ENCODE peak calls at places on chromosomes 2 and 18, in ten cellular contexts. H is mesenchymal stem cell; R is adipocyte; Z is GM23248; S is aorta; C is IMR-90; X is body of pancreas; O is foreskin keratinocyte; K is CD8-positive, alpha-beta T cell; Y is H9. F is an unnamed sample.

GRCh38 chr2:85935746-85936208 is 47.0 kb upstream of the ST3GAL5 start:
- DNase-seq in S (no peak), R (peak; percentile 70), X (no peak), O (no peak), Z (peak; percentile 82), K (no peak), H (peak; percentile 76), Y (peak; percentile 52), C (peak; percentile 71), F (peak; percentile 22)

GRCh38 chr2:43146083-43146482 is 80.3 kb downstream of the ZFP36L2 start:
- DNase-seq in C (no peak), H (no peak), R (no peak), Z (no peak), Y (no peak), O (no peak), S (no peak), X (no peak), K (no peak), F (no peak)

GRCh38 chr2:207617011-207617671 is 8.1 kb downstream of the METTL21A start:
- DNase-seq in K (no peak), R (peak; percentile 72), O (peak; percentile 85), Z (peak; percentile 86), Y (no peak), X (no peak), H (peak; percentile 96), S (no peak), C (peak; percentile 99), F (no peak)

GRCh38 chr18:702957-703659 is 9.3 kb downstream of the ENOSF1 start:
- DNase-seq in S (no peak), X (no peak), Y (no peak), C (peak; percentile 91), O (peak; percentile 93), R (peak; percentile 41), Z (peak; percentile 96), H (peak; percentile 97), K (no peak), F (no peak)

GRCh38 chr2:174877796-174878195 is 113.5 kb upstream of the CHRNA1 start:
- DNase-seq in X (no peak), Z (no peak), K (no peak), O (no peak), R (no peak), S (no peak), H (no peak), Y (no peak), C (peak; percentile 22), F (no peak)

GRCh38 chr18:73980289-73980979 is 167.2 kb downstream of the FBXO15 start:
- DNase-seq in H (peak; percentile 54), Z (peak; percentile 35), S (no peak), O (no peak), R (peak; percentile 5), K (no peak), Y (peak; percentile 60), X (no peak), C (peak; percentile 25), F (peak; percentile 33)

GRCh38 chr2:112835553-112836535 is 735 bp downstream of the IL1B start:
- DNase-seq in C (no peak), H (no peak), X (peak; percentile 54), Z (peak; percentile 26), Y (no peak), O (no peak), K (no peak), S (no peak), R (no peak), F (no peak)

GRCh38 chr18:60684843-60685513 is 312.4 kb upstream of the MC4R start:
- DNase-seq in X (no peak), H (peak; percentile 39), O (peak; percentile 6), C (peak; percentile 17), K (no peak), S (no peak), Z (peak; percentile 34), Y (no peak), R (peak; percentile 65), F (no peak)

GRCh38 chr18:42053188-42053781 is 98.3 kb downstream of the PIK3C3 start:
- DNase-seq in S (no peak), X (peak; percentile 15), H (peak; percentile 63), Z (peak; percentile 74), R (peak; percentile 77), O (no peak), K (peak; percentile 39), C (peak; percentile 62), Y (peak; percentile 37), F (no peak)

GRCh38 chr18:37550118-37550875 is 15.3 kb downstream of the CELF4 start:
- DNase-seq in S (peak; percentile 52), Z (no peak), O (no peak), X (no peak), Y (no peak), K (no peak), C (no peak), H (no peak), R (no peak), F (no peak)

GRCh38 chr2:150296795-150297546 is 190.5 kb downstream of the RND3 start:
- DNase-seq in Y (no peak), C (peak; percentile 86), K (no peak), H (peak; percentile 81), O (peak; percentile 49), X (no peak), Z (peak; percentile 75), R (peak; percentile 16), S (no peak), F (no peak)

GRCh38 chr2:148642891-148643416 is 1.6 kb upstream of the EPC2 start:
- DNase-seq in Z (no peak), R (no peak), Y (no peak), H (peak; percentile 85), K (no peak), O (no peak), S (no peak), C (no peak), X (peak; percentile 28), F (no peak)

GRCh38 chr2:127043367-127044164 is 63.4 kb downstream of the BIN1 start:
- DNase-seq in X (peak; percentile 1), R (no peak), Z (no peak), S (peak; percentile 75), H (no peak), C (no peak), Y (no peak), O (no peak), K (no peak), F (peak; percentile 68)

GRCh38 chr2:7309567-7309966 is 392.4 kb downstream of the RNF144A start:
- DNase-seq in S (no peak), Z (no peak), K (no peak), Y (no peak), O (no peak), R (no peak), H (no peak), C (no peak), X (no peak), F (no peak)

GRCh38 chr18:32289480-32290075 is 99.7 kb downstream of the MEP1B start:
- DNase-seq in Y (peak; percentile 60), O (no peak), C (peak; percentile 72), S (no peak), H (peak; percentile 78), R (peak; percentile 87), Z (peak; percentile 75), K (no peak), X (peak; percentile 67), F (peak; percentile 30)

GRCh38 chr18:73509460-73509859 is 638.2 kb downstream of the FBXO15 start:
- DNase-seq in R (peak; percentile 31), C (peak; percentile 33), Z (peak; percentile 47), Y (no peak), S (no peak), H (no peak), O (no peak), K (no peak), X (no peak), F (no peak)

GRCh38 chr2:9332853-9333245 is 90.5 kb downstream of the ITGB1BP1 start:
- DNase-seq in H (peak; percentile 45), X (no peak), Y (no peak), C (no peak), K (no peak), Z (no peak), R (no peak), S (no peak), O (no peak), F (no peak)
- H3K4me1 ChIP-seq in H (peaks cover 11% of the 10 kb centered on the region), X (no peaks in the 10 kb centered on the region), Y (no peaks in the 10 kb centered on the region), C (peaks cover 12% of the 10 kb centered on the region), K (no peaks in the 10 kb centered on the region), Z (peaks cover 14% of the 10 kb centered on the region), R (peaks cover 11% of the 10 kb centered on the region), S (no peaks in the 10 kb centered on the region), O (no peaks in the 10 kb centered on the region), F (no peaks in the 10 kb centered on the region)

DNA sequence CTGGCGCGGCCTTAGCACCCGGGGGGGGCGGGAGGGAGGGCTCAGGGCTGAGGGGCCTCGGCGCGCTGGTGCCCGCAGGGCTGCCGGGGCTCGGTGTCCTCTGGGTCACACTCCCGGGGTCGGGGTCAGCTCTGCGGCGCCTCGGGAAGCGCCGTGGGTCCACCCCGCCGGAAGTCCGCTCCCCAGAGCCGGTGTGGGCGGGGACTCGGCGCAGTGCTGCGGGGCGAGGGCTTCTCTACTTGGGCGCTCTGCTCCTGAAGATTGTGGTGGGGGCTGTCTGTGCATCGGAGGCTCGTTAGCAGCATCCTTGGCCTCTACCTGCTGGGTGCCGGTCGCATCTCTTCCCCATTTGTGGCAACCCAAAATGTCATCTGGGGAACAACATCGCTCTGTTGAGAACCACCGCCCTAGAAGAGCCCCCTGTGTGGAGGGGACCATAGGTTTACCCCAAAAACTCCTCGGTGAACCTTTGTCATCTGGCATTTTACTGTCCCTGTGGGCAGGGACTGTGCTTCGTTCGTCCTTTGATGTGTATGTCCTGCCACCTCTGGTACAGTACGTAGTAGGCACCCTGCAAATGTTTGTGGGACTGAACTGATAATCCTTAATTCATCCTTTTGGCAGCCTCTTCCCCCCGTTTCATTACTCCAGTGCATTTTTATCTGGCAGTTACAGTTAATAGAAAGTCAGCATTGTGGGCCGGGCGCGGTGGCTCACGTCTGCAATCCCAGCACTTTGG is 553 bp downstream of the NAPG start:
- DNase-seq in H (peak; percentile 70), C (peak; percentile 39), Y (peak; percentile 61), X (peak; percentile 38), Z (peak; percentile 81), S (peak; percentile 91), K (peak; percentile 33), O (no peak), R (peak; percentile 77), F (peak; percentile 71)
- H3K4me1 ChIP-seq in H (peaks cover 9% of the 10 kb centered on the region), C (peaks cover 10% of the 10 kb centered on the region), Y (no peaks in the 10 kb centered on the region), X (peaks cover 22% of the 10 kb centered on the region), Z (peaks cover 24% of the 10 kb centered on the region), S (no peaks in the 10 kb centered on the region), K (peaks cover 34% of the 10 kb centered on the region), O (peaks cover 4% of the 10 kb centered on the region), R (peaks cover 19% of the 10 kb centered on the region), F (peaks cover 6% of the 10 kb centered on the region)

DNA sequence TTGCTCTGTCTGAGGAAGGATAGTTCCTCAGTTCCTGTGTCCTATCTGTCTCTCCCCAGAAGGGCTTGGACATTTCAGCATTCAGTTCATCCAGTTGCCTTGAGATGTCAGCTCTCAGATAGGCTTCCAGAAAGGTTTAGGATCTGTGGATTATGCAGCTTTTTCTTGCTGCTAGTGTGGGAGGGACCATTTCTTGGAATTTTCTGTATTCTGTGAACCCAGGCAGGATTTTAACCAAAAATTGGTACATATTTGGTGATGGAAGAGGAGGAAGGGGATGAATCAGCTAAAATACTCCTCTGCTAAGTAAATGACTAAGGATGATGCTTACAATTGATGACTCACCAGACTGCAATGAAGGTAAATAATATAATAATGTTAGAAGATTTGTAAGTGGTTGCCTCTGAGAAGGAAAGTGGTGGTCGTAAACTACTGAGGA is 58.6 kb upstream of the DOCK10 start:
- DNase-seq in R (peak; percentile 75), X (no peak), S (no peak), O (peak; percentile 75), Z (peak; percentile 95), K (no peak), Y (no peak), H (peak; percentile 72), C (peak; percentile 97), F (no peak)
- H3K4me1 ChIP-seq in R (peaks cover 30% of the 10 kb centered on the region), X (no peaks in the 10 kb centered on the region), S (no peaks in the 10 kb centered on the region), O (peaks cover 27% of the 10 kb centered on the region), Z (peaks cover 81% of the 10 kb centered on the region), K (no peaks in the 10 kb centered on the region), Y (peaks cover 3% of the 10 kb centered on the region), H (peaks cover 2% of the 10 kb centered on the region), C (peaks cover 4% of the 10 kb centered on the region), F (no peaks in the 10 kb centered on the region)

GRCh38 chr2:57987835-57988573 is 58.6 kb upstream of the VRK2 start:
- DNase-seq in K (no peak), S (no peak), Z (peak; percentile 37), O (no peak), Y (no peak), R (no peak), X (no peak), C (no peak), H (peak; percentile 30), F (no peak)
- H3K4me1 ChIP-seq in K (no peaks in the 10 kb centered on the region), S (no peaks in the 10 kb centered on the region), Z (peaks cover 7% of the 10 kb centered on the region), O (no peaks in the 10 kb centered on the region), Y (no peaks in the 10 kb centered on the region), R (peaks cover 3% of the 10 kb centered on the region), X (no peaks in the 10 kb centered on the region), C (no peaks in the 10 kb centered on the region), H (no peaks in the 10 kb centered on the region), F (no peaks in the 10 kb centered on the region)

F was measured in Caco-2.